ENCODE peak calls at places on chromosomes 13 and 19, in six cellular contexts. I is prostate gland, K is ovary, G is fibroblast of lung, T is mucosa of descending colon, C is pancreas. Q is an unnamed sample.

GRCh38 chr13:100089633-100090032 is 740 bp downstream of the PCCA start:
- DNase-seq in C (no peak), G (peak; percentile 16), I (peak; percentile 53), T (peak; percentile 22), K (no peak), Q (no peak)

GRCh38 chr13:109271555-109271954 is 514.8 kb downstream of the IRS2 start:
- DNase-seq in T (no peak), I (no peak), G (no peak), C (no peak), K (no peak), Q (no peak)

GRCh38 chr13:106700007-106700950 is 132.3 kb upstream of the ARGLU1 start:
- DNase-seq in K (no peak), T (no peak), I (peak; percentile 16), G (no peak), C (no peak), Q (no peak)

GRCh38 chr13:33794576-33794975 is 23.4 kb upstream of the RFC3 start:
- DNase-seq in T (no peak), I (no peak), C (no peak), G (peak; percentile 15), K (no peak), Q (no peak)

GRCh38 chr19:40831502-40832430 is 18.5 kb downstream of the CYP2A6 start:
- DNase-seq in T (peak; percentile 72), I (peak; percentile 90), G (peak; percentile 79), C (peak; percentile 75), K (no peak), Q (no peak)

GRCh38 chr13:93262729-93263128 is 36.1 kb downstream of the GPC6 start:
- DNase-seq in G (peak; percentile 90), K (no peak), T (no peak), I (no peak), C (no peak), Q (no peak)

GRCh38 chr13:51844862-51845573 is at the start of gene TMEM272:
- DNase-seq in I (no peak), K (peak; percentile 54), T (peak; percentile 50), G (peak; percentile 20), C (peak; percentile 45), Q (peak; percentile 61)

GRCh38 chr13:50459658-50460057 is 383.8 kb downstream of the DLEU7 start:
- DNase-seq in G (no peak), I (no peak), C (no peak), T (no peak), K (no peak), Q (no peak)

GRCh38 chr19:51098366-51099069 is 9.7 kb downstream of the CTU1 start:
- DNase-seq in K (peak; percentile 66), G (peak; percentile 6), C (no peak), I (no peak), T (no peak), Q (no peak)

GRCh38 chr13:38166121-38166520 is 183.5 kb upstream of the UFM1 start:
- DNase-seq in C (no peak), K (no peak), G (peak; percentile 50), I (no peak), T (no peak), Q (no peak)

GRCh38 chr19:1068111-1069001 is 1.4 kb downstream of the ARHGAP45 start:
- DNase-seq in C (no peak), I (no peak), K (no peak), T (peak; percentile 70), G (no peak), Q (peak; percentile 61)

GRCh38 chr19:19120308-19121156 is 17.7 kb downstream of the TMEM161A start:
- DNase-seq in T (peak; percentile 86), K (peak; percentile 100), C (peak; percentile 29), G (peak; percentile 68), I (no peak), Q (peak; percentile 48)

GRCh38 chr19:16631465-16631864 is 3.5 kb upstream of the MED26 start:
- DNase-seq in I (no peak), T (no peak), G (no peak), K (no peak), C (no peak), Q (no peak)

GRCh38 chr19:46719629-46720515 is 3.0 kb upstream of the PRKD2 start:
- DNase-seq in I (no peak), T (no peak), C (no peak), K (no peak), G (no peak), Q (no peak)

GRCh38 chr19:7922841-7923205 is 2.7 kb downstream of the SNAPC2 start:
- DNase-seq in I (no peak), T (no peak), C (no peak), K (no peak), G (no peak), Q (no peak)

GRCh38 chr19:45306522-45307027 is 16.1 kb downstream of the CKM start:
- DNase-seq in T (no peak), K (peak; percentile 36), G (no peak), C (no peak), I (no peak), Q (no peak)

GRCh38 chr13:44765076-44765475 is 188.9 kb upstream of the TSC22D1 start:
- DNase-seq in C (peak; percentile 38), T (peak; percentile 55), K (no peak), G (no peak), I (no peak), Q (no peak)

GRCh38 chr13:96796234-96796633 is 198.0 kb downstream of the OXGR1 start:
- DNase-seq in T (no peak), K (no peak), I (no peak), G (no peak), C (no peak), Q (no peak)

GRCh38 chr19:7942981-7943443 is 454 bp downstream of the TIMM44 start:
- DNase-seq in K (no peak), I (no peak), T (no peak), G (no peak), C (no peak), Q (no peak)

GRCh38 chr13:32105653-32106313 is 74.2 kb downstream of the FRY start:
- DNase-seq in G (no peak), T (no peak), K (no peak), I (no peak), C (no peak), Q (no peak)

GRCh38 chr19:42132030-42132628 is at the start of gene POU2F2:
- DNase-seq in C (peak; percentile 57), K (no peak), I (no peak), G (no peak), T (peak; percentile 65), Q (peak; percentile 45)

GRCh38 chr13:38979891-38980627 is 10.6 kb downstream of the STOML3 start:
- DNase-seq in C (no peak), I (no peak), T (peak; percentile 4), G (no peak), K (no peak), Q (peak; percentile 61)

GRCh38 chr13:80141114-80141849 is 199.6 kb downstream of the SPRY2 start:
- DNase-seq in T (no peak), K (peak; percentile 65), C (no peak), G (peak; percentile 95), I (no peak), Q (peak; percentile 76)

GRCh38 chr13:98921015-98921414 is 56.8 kb downstream of the DOCK9 start:
- DNase-seq in C (no peak), G (no peak), I (no peak), K (no peak), T (no peak), Q (no peak)

GRCh38 chr19:54252243-54252642 is 4.8 kb downstream of the LILRB5 start:
- DNase-seq in K (no peak), I (no peak), G (no peak), C (no peak), T (no peak), Q (no peak)

GRCh38 chr19:54245936-54246335 is 3.3 kb upstream of the LILRA6 start:
- DNase-seq in C (no peak), T (no peak), G (no peak), K (no peak), I (no peak), Q (no peak)

GRCh38 chr19:54248016-54248601 is 5.5 kb upstream of the LILRA6 start:
- DNase-seq in G (no peak), C (peak; percentile 38), I (no peak), K (no peak), T (peak; percentile 20), Q (no peak)

GRCh38 chr19:54252845-54253244 is 4.2 kb downstream of the LILRB5 start:
- DNase-seq in K (no peak), I (no peak), G (no peak), C (no peak), T (no peak), Q (no peak)

GRCh38 chr19:54247106-54247930 is 4.7 kb upstream of the LILRA6 start:
- DNase-seq in G (no peak), T (no peak), I (no peak), C (no peak), K (no peak), Q (no peak)
- H3K4me3 ChIP-seq in G (no peak overlapping the region), T (no peak overlapping the region), I (no peak overlapping the region), C (no peak overlapping the region), K (no peak overlapping the region), Q (no peak overlapping the region)

DNA sequence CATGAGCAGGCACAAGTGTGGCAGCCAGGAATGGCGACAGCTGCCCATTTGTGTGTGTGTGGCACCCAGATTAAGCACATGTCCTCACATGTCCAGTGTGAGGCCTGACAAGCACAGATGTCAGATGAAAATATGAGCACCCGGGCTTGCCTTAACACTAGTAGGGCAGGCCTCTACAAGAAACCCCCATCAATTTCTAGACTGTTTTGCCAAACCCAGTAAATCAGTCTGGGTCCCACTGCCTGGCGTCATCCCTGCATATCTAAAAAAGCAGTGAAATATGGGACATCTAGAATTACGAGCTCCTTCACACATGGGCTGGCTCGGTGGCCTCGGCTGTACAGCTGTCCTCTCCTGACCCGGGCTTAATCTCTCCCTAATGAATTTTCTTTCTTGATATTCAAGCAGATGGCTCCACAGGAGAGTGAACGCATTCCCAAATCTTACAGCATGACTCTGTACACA is 432.7 kb downstream of the FOXO1 start:
- DNase-seq in I (peak; percentile 87), G (no peak), T (no peak), C (no peak), K (no peak), Q (peak; percentile 45)
- H3K4me1 ChIP-seq in I (no peaks in the 10 kb centered on the region), G (peaks cover 7% of the 10 kb centered on the region), T (no peaks in the 10 kb centered on the region), C (no peaks in the 10 kb centered on the region), K (peaks cover 2% of the 10 kb centered on the region), Q (peaks cover 28% of the 10 kb centered on the region)

GRCh38 chr13:101433895-101434294 is 17.6 kb upstream of the NALCN start:
- DNase-seq in K (no peak), T (no peak), C (no peak), G (peak; percentile 58), I (no peak), Q (no peak)
- TF ChIP-seq CTCF in K (no peak), T (no peak), C (no peak), G (no peak), I (no peak), Q (no peak)

GRCh38 chr13:43664700-43665191 is 122.0 kb downstream of the ENOX1 start:
- DNase-seq in T (peak; percentile 62), K (peak; percentile 41), C (no peak), I (peak; percentile 7), G (peak; percentile 63), Q (no peak)
- H3K4me3 ChIP-seq in T (no peak overlapping the region), K (no peak overlapping the region), C (no peak overlapping the region), I (no peak overlapping the region), G (peak overlapping the region; percentile 8), Q (peak overlapping the region; percentile 17)

DNA sequence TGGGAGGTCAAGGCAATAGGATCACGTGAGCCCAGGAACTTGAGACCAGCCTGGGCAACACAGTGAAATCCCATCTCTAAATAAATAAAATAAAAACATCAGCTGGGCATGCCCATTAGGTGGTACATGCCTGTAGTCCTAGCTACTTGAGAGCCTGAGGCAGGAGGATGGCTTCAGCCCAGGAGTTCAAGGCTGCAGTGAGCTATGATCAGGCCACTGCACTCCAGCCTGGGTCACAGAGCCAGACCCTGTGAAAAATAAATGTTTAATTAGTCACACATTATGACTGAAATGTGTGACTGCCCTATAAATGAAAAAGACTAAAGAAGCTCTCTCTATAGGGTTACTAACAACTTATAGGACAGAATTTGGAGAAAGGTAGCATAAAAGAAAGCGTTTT is 37.7 kb downstream of the USP12 start:
- DNase-seq in K (no peak), T (no peak), C (no peak), G (no peak), I (no peak), Q (no peak)
- H3K4me1 ChIP-seq in K (peaks cover 10% of the 10 kb centered on the region), T (peaks cover 3% of the 10 kb centered on the region), C (peaks cover 3% of the 10 kb centered on the region), G (peaks cover 2% of the 10 kb centered on the region), I (no peaks in the 10 kb centered on the region), Q (peaks cover 36% of the 10 kb centered on the region)

Q was measured in heart right ventricle.